ENCODE peak calls at places on chromosomes 5 and 9, in five cellular contexts. One of them, this sample, is unnamed.

GRCh38 chr9:21836437-21837161 is 34.2 kb downstream of the MTAP start:
- DNase-seq in upper lobe of right lung: no peak
- DNase-seq in dermis blood vessel endothelial cell: peak; percentile 96
- DNase-seq in stimulated activated CD8-positive, alpha-beta memory T cell treated with anti-CD3 and anti-CD28 coated beads, Interleukin-15, amount 100 ng/mL, for 48 hours: no peak
- DNase-seq in NCI-H2081: peak; percentile 31
- DNase-seq in this sample: peak; percentile 97

GRCh38 chr5:156835905-156836304 is 14.2 kb upstream of the PPP1R2B start:
- DNase-seq in upper lobe of right lung: no peak
- DNase-seq in stimulated activated CD8-positive, alpha-beta memory T cell treated with anti-CD3 and anti-CD28 coated beads, Interleukin-15, amount 100 ng/mL, for 48 hours: no peak
- DNase-seq in NCI-H2081: no peak
- DNase-seq in dermis blood vessel endothelial cell: no peak
- DNase-seq in this sample: no peak

GRCh38 chr9:136303825-136304416 is at the start of gene CCDC187:
- DNase-seq in dermis blood vessel endothelial cell: no peak
- DNase-seq in NCI-H2081: no peak
- DNase-seq in upper lobe of right lung: no peak
- DNase-seq in stimulated activated CD8-positive, alpha-beta memory T cell treated with anti-CD3 and anti-CD28 coated beads, Interleukin-15, amount 100 ng/mL, for 48 hours: no peak
- DNase-seq in this sample: no peak

GRCh38 chr9:107127608-107128007 is 155.5 kb upstream of the RAD23B start:
- DNase-seq in upper lobe of right lung: no peak
- DNase-seq in NCI-H2081: no peak
- DNase-seq in stimulated activated CD8-positive, alpha-beta memory T cell treated with anti-CD3 and anti-CD28 coated beads, Interleukin-15, amount 100 ng/mL, for 48 hours: no peak
- DNase-seq in dermis blood vessel endothelial cell: no peak
- DNase-seq in this sample: no peak

GRCh38 chr5:52922384-52922783 is 66.8 kb upstream of the ITGA2 start:
- DNase-seq in NCI-H2081: no peak
- DNase-seq in stimulated activated CD8-positive, alpha-beta memory T cell treated with anti-CD3 and anti-CD28 coated beads, Interleukin-15, amount 100 ng/mL, for 48 hours: no peak
- DNase-seq in dermis blood vessel endothelial cell: peak; percentile 57
- DNase-seq in upper lobe of right lung: no peak
- DNase-seq in this sample: no peak

GRCh38 chr5:78699565-78700143 is 51.1 kb upstream of the LHFPL2 start:
- DNase-seq in stimulated activated CD8-positive, alpha-beta memory T cell treated with anti-CD3 and anti-CD28 coated beads, Interleukin-15, amount 100 ng/mL, for 48 hours: no peak
- DNase-seq in dermis blood vessel endothelial cell: peak; percentile 57
- DNase-seq in NCI-H2081: no peak
- DNase-seq in upper lobe of right lung: no peak
- DNase-seq in this sample: peak; percentile 57

GRCh38 chr9:2215941-2216441 is 200.8 kb downstream of the SMARCA2 start:
- DNase-seq in dermis blood vessel endothelial cell: no peak
- DNase-seq in NCI-H2081: no peak
- DNase-seq in stimulated activated CD8-positive, alpha-beta memory T cell treated with anti-CD3 and anti-CD28 coated beads, Interleukin-15, amount 100 ng/mL, for 48 hours: no peak
- DNase-seq in upper lobe of right lung: no peak
- DNase-seq in this sample: no peak

GRCh38 chr5:54717870-54718269 is 200.3 kb downstream of the SNX18 start:
- DNase-seq in stimulated activated CD8-positive, alpha-beta memory T cell treated with anti-CD3 and anti-CD28 coated beads, Interleukin-15, amount 100 ng/mL, for 48 hours: no peak
- DNase-seq in NCI-H2081: no peak
- DNase-seq in dermis blood vessel endothelial cell: no peak
- DNase-seq in upper lobe of right lung: no peak
- DNase-seq in this sample: no peak

GRCh38 chr9:759983-760715 is 81.3 kb upstream of the DMRT1 start:
- DNase-seq in dermis blood vessel endothelial cell: no peak
- DNase-seq in NCI-H2081: no peak
- DNase-seq in stimulated activated CD8-positive, alpha-beta memory T cell treated with anti-CD3 and anti-CD28 coated beads, Interleukin-15, amount 100 ng/mL, for 48 hours: no peak
- DNase-seq in upper lobe of right lung: no peak
- DNase-seq in this sample: no peak

GRCh38 chr9:14652729-14653377 is 40.4 kb downstream of the ZDHHC21 start:
- DNase-seq in stimulated activated CD8-positive, alpha-beta memory T cell treated with anti-CD3 and anti-CD28 coated beads, Interleukin-15, amount 100 ng/mL, for 48 hours: no peak
- DNase-seq in upper lobe of right lung: no peak
- DNase-seq in NCI-H2081: peak; percentile 82
- DNase-seq in dermis blood vessel endothelial cell: peak; percentile 52
- DNase-seq in this sample: peak; percentile 24

GRCh38 chr9:107933042-107933441 is 443.5 kb upstream of the KLF4 start:
- DNase-seq in NCI-H2081: no peak
- DNase-seq in dermis blood vessel endothelial cell: no peak
- DNase-seq in stimulated activated CD8-positive, alpha-beta memory T cell treated with anti-CD3 and anti-CD28 coated beads, Interleukin-15, amount 100 ng/mL, for 48 hours: no peak
- DNase-seq in upper lobe of right lung: no peak
- DNase-seq in this sample: no peak

GRCh38 chr9:75914002-75914401 is 23.5 kb downstream of the PCSK5 start:
- DNase-seq in stimulated activated CD8-positive, alpha-beta memory T cell treated with anti-CD3 and anti-CD28 coated beads, Interleukin-15, amount 100 ng/mL, for 48 hours: no peak
- DNase-seq in upper lobe of right lung: no peak
- DNase-seq in NCI-H2081: no peak
- DNase-seq in dermis blood vessel endothelial cell: no peak
- DNase-seq in this sample: no peak

GRCh38 chr9:96140401-96141180 is 161.4 kb downstream of the HSD17B3 start:
- DNase-seq in dermis blood vessel endothelial cell: no peak
- DNase-seq in stimulated activated CD8-positive, alpha-beta memory T cell treated with anti-CD3 and anti-CD28 coated beads, Interleukin-15, amount 100 ng/mL, for 48 hours: no peak
- DNase-seq in upper lobe of right lung: no peak
- DNase-seq in NCI-H2081: no peak
- DNase-seq in this sample: no peak

GRCh38 chr5:149782018-149782899 is 52.1 kb downstream of the PPARGC1B start:
- DNase-seq in dermis blood vessel endothelial cell: peak; percentile 74
- DNase-seq in upper lobe of right lung: no peak
- DNase-seq in stimulated activated CD8-positive, alpha-beta memory T cell treated with anti-CD3 and anti-CD28 coated beads, Interleukin-15, amount 100 ng/mL, for 48 hours: no peak
- DNase-seq in NCI-H2081: no peak
- DNase-seq in this sample: no peak

GRCh38 chr9:84993105-84993504 is 323.6 kb downstream of the NTRK2 start:
- DNase-seq in stimulated activated CD8-positive, alpha-beta memory T cell treated with anti-CD3 and anti-CD28 coated beads, Interleukin-15, amount 100 ng/mL, for 48 hours: no peak
- DNase-seq in NCI-H2081: no peak
- DNase-seq in upper lobe of right lung: no peak
- DNase-seq in dermis blood vessel endothelial cell: no peak
- DNase-seq in this sample: no peak

GRCh38 chr9:19913151-19913550 is 124.3 kb upstream of the SLC24A2 start:
- DNase-seq in upper lobe of right lung: no peak
- DNase-seq in dermis blood vessel endothelial cell: no peak
- DNase-seq in NCI-H2081: no peak
- DNase-seq in stimulated activated CD8-positive, alpha-beta memory T cell treated with anti-CD3 and anti-CD28 coated beads, Interleukin-15, amount 100 ng/mL, for 48 hours: no peak
- DNase-seq in this sample: no peak

GRCh38 chr9:122334916-122335315 is 35.9 kb upstream of the PTGS1 start:
- DNase-seq in NCI-H2081: no peak
- DNase-seq in stimulated activated CD8-positive, alpha-beta memory T cell treated with anti-CD3 and anti-CD28 coated beads, Interleukin-15, amount 100 ng/mL, for 48 hours: no peak
- DNase-seq in upper lobe of right lung: no peak
- DNase-seq in dermis blood vessel endothelial cell: peak; percentile 57
- DNase-seq in this sample: peak; percentile 59

GRCh38 chr5:121285861-121286527 is 565.7 kb upstream of the FTMT start:
- DNase-seq in dermis blood vessel endothelial cell: no peak
- DNase-seq in stimulated activated CD8-positive, alpha-beta memory T cell treated with anti-CD3 and anti-CD28 coated beads, Interleukin-15, amount 100 ng/mL, for 48 hours: no peak
- DNase-seq in upper lobe of right lung: no peak
- DNase-seq in NCI-H2081: no peak
- DNase-seq in this sample: no peak